ENCODE peak calls at places on chromosome 6, in nine cellular contexts. C is heart right ventricle, H is kidney tubule cell, X is upper lobe of right lung, U is AG04450, S is head of caudate nucleus, Q is ACHN, Y is esophagus squamous epithelium, K is activated T-cell treated with anti-CD3 and anti-CD28 coated beads for 1 hour. P is an unnamed sample.

GRCh38 chr6:79602859-79603258 is 28.3 kb upstream of the SH3BGRL2 start:
- DNase-seq in C (no peak), H (no peak), X (no peak), U (no peak), S (no peak), Q (no peak), Y (no peak), K (no peak), P (no peak)

GRCh38 chr6:143745160-143746133 is 67.7 kb downstream of the PHACTR2 start:
- DNase-seq in C (no peak), H (peak), X (peak), U (peak), S (no peak), Q (peak), Y (no peak), K (no peak), P (no peak)

GRCh38 chr6:33790306-33790855 is 1.5 kb upstream of the LEMD2 start:
- DNase-seq in C (no peak), H (no peak), X (no peak), U (no peak), S (no peak), Q (no peak), Y (no peak), K (no peak), P (no peak)

GRCh38 chr6:127177030-127177928 is 58.8 kb downstream of the RSPO3 start:
- DNase-seq in C (no peak), H (no peak), X (no peak), U (no peak), S (no peak), Q (no peak), Y (no peak), K (no peak), P (no peak)

GRCh38 chr6:160279850-160280249 is 21.2 kb upstream of the SLC22A2 start:
- DNase-seq in C (no peak), H (peak), X (no peak), U (no peak), S (no peak), Q (no peak), Y (no peak), K (no peak), P (no peak)

GRCh38 chr6:48403587-48403986 is 292.6 kb upstream of the PTCHD4 start:
- DNase-seq in C (no peak), H (no peak), X (no peak), U (no peak), S (no peak), Q (no peak), Y (no peak), K (no peak), P (no peak)

GRCh38 chr6:31899882-31900722 is 1.8 kb downstream of the ZBTB12 start:
- DNase-seq in C (no peak), H (no peak), X (no peak), U (no peak), S (no peak), Q (no peak), Y (no peak), K (no peak), P (no peak)

GRCh38 chr6:167506443-167507231 is 181.8 kb downstream of the TTLL2 start:
- DNase-seq in C (no peak), H (no peak), X (no peak), U (no peak), S (no peak), Q (no peak), Y (no peak), K (no peak), P (no peak)

GRCh38 chr6:45642331-45643126 is 264.8 kb upstream of the SUPT3H start:
- DNase-seq in C (no peak), H (no peak), X (no peak), U (no peak), S (no peak), Q (no peak), Y (no peak), K (no peak), P (no peak)

GRCh38 chr6:11580686-11581085 is 43.1 kb downstream of the TMEM170B start:
- DNase-seq in C (no peak), H (no peak), X (no peak), U (no peak), S (no peak), Q (no peak), Y (no peak), K (no peak), P (no peak)